ENCODE peak calls at places on chromosomes 13 and 19, in nine cellular contexts. R, G, D, H, I, W, J, O and F are unnamed samples.

GRCh38 chr13:108508263-108508662 is 121.1 kb upstream of the MYO16 start:
- DNase-seq in W (peak; percentile 77), H (no peak), G (no peak), J (peak; percentile 38), O (peak; percentile 47), D (peak; percentile 39), R (no peak), I (no peak), F (no peak)

GRCh38 chr19:38062959-38063786 is 156.2 kb downstream of the SIPA1L3 start:
- DNase-seq in J (no peak), H (peak; percentile 34), O (peak; percentile 35), D (peak; percentile 87), I (no peak), R (no peak), W (peak; percentile 38), G (peak; percentile 32), F (no peak)

GRCh38 chr19:28920269-28921066 is 292.5 kb downstream of the UQCRFS1 start:
- DNase-seq in O (no peak), W (peak; percentile 53), J (no peak), I (no peak), R (no peak), D (no peak), H (no peak), G (no peak), F (no peak)

GRCh38 chr19:45492627-45493470 is 4.0 kb downstream of the RTN2 start:
- DNase-seq in J (no peak), G (no peak), W (peak; percentile 84), R (no peak), D (peak; percentile 28), H (no peak), I (no peak), O (peak; percentile 91), F (peak; percentile 79)

GRCh38 chr13:40271931-40272775 is 394.3 kb downstream of the FOXO1 start:
- DNase-seq in J (peak; percentile 75), H (peak; percentile 77), D (no peak), I (no peak), G (peak; percentile 84), O (peak; percentile 74), R (peak; percentile 43), W (no peak), F (peak; percentile 91)

GRCh38 chr13:113906566-113906965 is 42.7 kb upstream of the GAS6 start:
- DNase-seq in H (no peak), J (no peak), R (peak; percentile 25), O (no peak), G (peak; percentile 18), I (peak; percentile 91), D (no peak), W (no peak), F (peak; percentile 77)

GRCh38 chr13:62879071-62879470 is 1463.4 kb upstream of the PCDH20 start:
- DNase-seq in D (no peak), G (no peak), W (no peak), H (no peak), I (no peak), O (peak; percentile 5), J (no peak), R (no peak), F (no peak)

GRCh38 chr13:33744589-33745369 is 73.2 kb upstream of the RFC3 start:
- DNase-seq in O (no peak), I (no peak), R (peak; percentile 65), W (no peak), J (no peak), G (no peak), D (no peak), H (peak; percentile 72), F (no peak)

GRCh38 chr19:35013820-35014754 is 14.0 kb downstream of the GRAMD1A start:
- DNase-seq in W (no peak), G (no peak), R (no peak), O (no peak), D (peak; percentile 27), H (no peak), J (no peak), I (no peak), F (no peak)
- H3K36me3 ChIP-seq in W (no peaks in the 10 kb centered on the region), G (no peaks in the 10 kb centered on the region), R (peaks cover 70% of the 10 kb centered on the region), O (peaks cover 36% of the 10 kb centered on the region), D (peaks cover 30% of the 10 kb centered on the region), H (peaks cover 25% of the 10 kb centered on the region), J (peaks cover 37% of the 10 kb centered on the region), I (peaks cover 95% of the 10 kb centered on the region), F (peaks cover 87% of the 10 kb centered on the region)

GRCh38 chr19:47469719-47470118 is 2.0 kb downstream of the SLC8A2 start:
- DNase-seq in D (no peak), G (no peak), W (no peak), I (no peak), O (no peak), J (no peak), R (no peak), H (no peak), F (no peak)
- H3K27me3 ChIP-seq in D (peaks cover 6% of the 10 kb centered on the region), G (no peaks in the 10 kb centered on the region), W (peaks cover 13% of the 10 kb centered on the region), I (peaks cover 43% of the 10 kb centered on the region), O (peaks cover 28% of the 10 kb centered on the region), J (peaks cover 27% of the 10 kb centered on the region), R (peaks cover 7% of the 10 kb centered on the region), H (no peaks in the 10 kb centered on the region), F (no peaks in the 10 kb centered on the region)

DNA sequence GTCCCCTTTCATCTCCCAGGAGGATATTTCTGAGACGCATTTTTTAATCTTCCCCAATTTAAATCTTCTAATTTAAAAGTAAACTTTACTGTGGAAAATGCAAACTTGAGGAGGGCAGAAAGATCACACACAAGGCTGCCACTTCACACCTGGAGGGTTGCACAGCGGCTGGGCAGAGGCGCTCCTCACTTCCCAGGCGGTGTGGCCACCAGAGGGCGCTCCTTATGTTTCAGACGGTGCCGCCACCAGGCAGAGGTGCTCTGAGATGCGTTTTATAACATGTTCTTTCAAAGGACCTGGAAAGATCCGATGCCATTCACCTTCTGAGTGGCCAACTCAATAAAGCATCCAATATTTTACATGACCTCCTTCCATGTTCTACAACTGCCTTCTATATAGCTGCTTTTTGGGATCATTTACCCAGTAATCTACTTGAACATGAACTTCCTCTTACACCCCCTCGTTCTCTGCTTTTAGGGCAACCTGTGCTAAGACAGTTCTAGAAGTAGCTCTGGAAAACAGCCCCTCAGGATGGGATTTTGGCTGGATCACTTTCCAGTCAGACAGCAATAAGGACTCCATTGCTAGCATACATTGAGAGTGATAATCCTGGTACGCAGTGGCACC is 14.8 kb upstream of the MTUS2 start:
- DNase-seq in W (peak; percentile 52), O (no peak), R (no peak), I (no peak), J (no peak), G (no peak), D (peak; percentile 35), H (no peak), F (no peak)
- TF ChIP-seq CTCF in W (peak; percentile 67), O (peak; percentile 19), R (no peak), I (peak; percentile 40), J (peak; percentile 29), G (no peak), D (peak; percentile 56), H (peak; percentile 5), F (no peak)

GRCh38 chr13:111256458-111256857 is 64.0 kb upstream of the TEX29 start:
- DNase-seq in J (no peak), I (peak; percentile 53), D (no peak), W (no peak), H (no peak), G (no peak), O (no peak), R (no peak), F (no peak)
- H3K36me3 ChIP-seq in J (peaks cover 8% of the 10 kb centered on the region), I (peaks cover 62% of the 10 kb centered on the region), D (peaks cover 26% of the 10 kb centered on the region), W (peaks cover 4% of the 10 kb centered on the region), H (no peaks in the 10 kb centered on the region), G (no peaks in the 10 kb centered on the region), O (peaks cover 2% of the 10 kb centered on the region), R (peaks cover 27% of the 10 kb centered on the region), F (peaks cover 20% of the 10 kb centered on the region)

GRCh38 chr13:27825153-27825552 is 32.9 kb downstream of the GSX1 start:
- DNase-seq in H (no peak), W (peak; percentile 23), O (no peak), D (no peak), R (no peak), J (no peak), I (no peak), G (no peak), F (no peak)
- H3K27me3 ChIP-seq in H (peaks cover 3% of the 10 kb centered on the region), W (peaks cover 100% of the 10 kb centered on the region), O (peaks cover 4% of the 10 kb centered on the region), D (peaks cover 36% of the 10 kb centered on the region), R (peaks cover 9% of the 10 kb centered on the region), J (peaks cover 31% of the 10 kb centered on the region), I (peaks cover 89% of the 10 kb centered on the region), G (peaks cover 26% of the 10 kb centered on the region), F (peaks cover 73% of the 10 kb centered on the region)

DNA sequence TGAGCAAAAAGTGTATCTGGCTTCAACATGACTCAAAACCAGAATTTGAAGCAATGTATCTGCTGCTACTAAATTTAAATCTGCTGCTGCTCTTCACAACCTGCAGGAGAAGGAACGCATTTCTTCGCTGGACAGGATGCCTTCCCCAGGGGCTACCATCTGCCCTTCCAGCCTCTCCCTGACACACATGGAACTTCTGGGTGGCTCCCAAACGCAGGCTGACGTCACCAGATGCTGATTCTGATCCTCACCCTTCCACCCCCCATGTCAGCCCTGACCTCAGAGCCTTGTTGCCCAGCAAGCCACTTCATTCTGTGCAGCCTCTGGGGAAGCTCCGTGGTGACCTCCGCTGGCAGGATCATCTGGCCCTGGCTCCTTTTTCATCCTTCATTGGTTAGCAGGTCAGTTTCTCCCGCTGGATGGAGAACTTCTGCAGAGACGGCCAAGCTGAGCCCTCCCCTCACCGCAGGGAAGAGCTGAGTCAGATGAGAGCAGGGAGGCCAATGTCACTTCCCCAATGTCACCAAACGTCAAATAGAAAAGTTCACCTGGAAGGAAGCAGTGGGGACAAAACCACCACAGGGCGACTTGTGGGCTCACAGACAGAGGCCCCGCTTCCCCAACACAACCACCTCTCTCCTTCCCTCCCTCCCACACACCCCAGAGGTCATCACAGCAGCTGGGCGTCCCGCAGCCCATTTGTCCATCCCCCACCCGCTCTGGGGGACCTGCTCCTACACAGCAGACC is 14.0 kb upstream of the RAB20 start:
- DNase-seq in R (no peak), H (peak; percentile 50), D (peak; percentile 44), I (no peak), O (peak; percentile 59), W (peak; percentile 18), J (no peak), G (no peak), F (no peak)
- TF ChIP-seq CTCF in R (no peak), H (peak; percentile 6), D (no peak), I (no peak), O (no peak), W (no peak), J (no peak), G (no peak), F (no peak)